ENCODE peak calls at places on chromosomes 13 and 19, in six cellular contexts. T is activated naive CD4-positive, alpha-beta T cell; L is AG09309; M is stimulated activated CD8-positive, alpha-beta memory T cell treated with anti-CD3 and anti-CD28 coated beads, Interleukin-7, amount 100 ng/mL, for 1 hour; D is bronchial epithelial cell; S is NCI-H2081. P is an unnamed sample.

GRCh38 chr19:46442808-46443450 is 14.2 kb upstream of the PNMA8C start:
- DNase-seq in T (no peak), L (no peak), M (no peak), D (peak), S (no peak), P (no peak)

GRCh38 chr13:112876305-112877000 is 92.6 kb upstream of the MCF2L start:
- DNase-seq in T (no peak), L (no peak), M (no peak), D (no peak), S (no peak), P (no peak)

GRCh38 chr19:30722236-30722635 is 350.1 kb downstream of the ZNF536 start:
- DNase-seq in T (no peak), L (no peak), M (no peak), D (no peak), S (no peak), P (no peak)

GRCh38 chr19:19107663-19108062 is 30.6 kb downstream of the TMEM161A start:
- DNase-seq in T (no peak), L (no peak), M (no peak), D (no peak), S (no peak), P (no peak)

GRCh38 chr19:48393559-48394330 is at the start of gene GRIN2D:
- DNase-seq in T (no peak), L (no peak), M (no peak), D (no peak), S (no peak), P (no peak)

GRCh38 chr13:30443957-30444404 is 21.7 kb downstream of the UBE2L5 start:
- DNase-seq in T (no peak), L (no peak), M (no peak), D (no peak), S (no peak), P (no peak)

GRCh38 chr19:6725513-6726231 is 5.2 kb upstream of the C3 start:
- DNase-seq in T (no peak), L (no peak), M (no peak), D (no peak), S (no peak), P (no peak)

GRCh38 chr19:2100719-2101061 is 4.0 kb downstream of the IZUMO4 start:
- DNase-seq in T (no peak), L (no peak), M (no peak), D (no peak), S (no peak), P (no peak)

GRCh38 chr19:6481541-6482342 is at the start of gene DENND1C:
- DNase-seq in T (no peak), L (no peak), M (peak), D (no peak), S (no peak), P (no peak)

GRCh38 chr19:50516456-50516855 is 2.7 kb upstream of the ASPDH start:
- DNase-seq in T (no peak), L (no peak), M (no peak), D (no peak), S (no peak), P (no peak)

GRCh38 chr13:113298001-113298945 is 1.2 kb downstream of the LAMP1 start:
- DNase-seq in T (no peak), L (no peak), M (no peak), D (peak), S (no peak), P (no peak)

GRCh38 chr13:98439136-98439828 is 137.6 kb downstream of the STK24 start:
- DNase-seq in T (no peak), L (no peak), M (no peak), D (no peak), S (no peak), P (no peak)

GRCh38 chr19:41530761-41531301 is 45.1 kb upstream of the CEACAM21 start:
- DNase-seq in T (no peak), L (no peak), M (no peak), D (no peak), S (no peak), P (no peak)

GRCh38 chr13:108227651-108228272 is 9.6 kb downstream of the ABHD13 start:
- DNase-seq in T (no peak), L (no peak), M (no peak), D (peak), S (peak), P (no peak)

GRCh38 chr19:33395561-33396550 is 22.3 kb downstream of the CEBPG start:
- DNase-seq in T (no peak), L (no peak), M (no peak), D (no peak), S (no peak), P (no peak)

GRCh38 chr13:86914757-86915156 is 756.4 kb upstream of the SLITRK5 start:
- DNase-seq in T (no peak), L (no peak), M (no peak), D (no peak), S (no peak), P (no peak)

GRCh38 chr19:53982611-53983010 is 8.8 kb upstream of the CACNG6 start:
- DNase-seq in T (no peak), L (no peak), M (no peak), D (no peak), S (no peak), P (no peak)

P was measured in breast epithelium.